ENCODE peak calls at places on chromosomes 3 and 15, in eight cellular contexts. I is AG04450, T is IMR-90, N is body of pancreas, X is thoracic aorta, B is spleen, O is Panc1, Y is Peyer's patch. W is an unnamed sample.

GRCh38 chr3:101340591-101340990 is 20.2 kb upstream of the IMPG2 start:
- DNase-seq in I (no peak), T (peak; percentile 2), N (no peak), X (no peak), B (no peak), O (no peak), Y (no peak), W (peak; percentile 24)

GRCh38 chr3:67515778-67516177 is 138.6 kb downstream of the SUCLG2 start:
- DNase-seq in I (no peak), T (no peak), N (no peak), X (no peak), B (no peak), O (no peak), Y (no peak), W (no peak)

GRCh38 chr15:70083946-70084345 is 13.8 kb downstream of the TLE3 start:
- DNase-seq in I (no peak), T (no peak), N (no peak), X (no peak), B (no peak), O (no peak), Y (no peak), W (no peak)

GRCh38 chr15:44712108-44713005 is 1.0 kb downstream of the B2M start:
- DNase-seq in I (peak; percentile 50), T (peak; percentile 87), N (peak; percentile 74), X (peak; percentile 53), B (peak; percentile 84), O (no peak), Y (peak; percentile 73), W (peak; percentile 65)

GRCh38 chr15:83733206-83733605 is 79.3 kb downstream of the ADAMTSL3 start:
- DNase-seq in I (no peak), T (peak; percentile 6), N (no peak), X (no peak), B (no peak), O (no peak), Y (no peak), W (no peak)

GRCh38 chr15:39918688-39919385 is 1.2 kb downstream of the GPR176 start:
- DNase-seq in I (no peak), T (peak; percentile 93), N (no peak), X (no peak), B (no peak), O (no peak), Y (no peak), W (peak; percentile 89)

GRCh38 chr15:70880781-70881180 is 11.5 kb downstream of the THAP10 start:
- DNase-seq in I (no peak), T (peak; percentile 49), N (no peak), X (no peak), B (no peak), O (no peak), Y (no peak), W (no peak)

GRCh38 chr3:44509393-44509921 is 32.0 kb upstream of the ZNF445 start:
- DNase-seq in I (no peak), T (no peak), N (no peak), X (no peak), B (no peak), O (no peak), Y (no peak), W (no peak)

GRCh38 chr3:185823280-185824044 is 1.4 kb downstream of the IGF2BP2 start:
- DNase-seq in I (no peak), T (peak; percentile 41), N (peak; percentile 63), X (no peak), B (peak; percentile 82), O (no peak), Y (peak; percentile 76), W (no peak)

GRCh38 chr15:38254065-38254883 is 1.6 kb downstream of the SPRED1 start:
- DNase-seq in I (no peak), T (peak; percentile 68), N (peak; percentile 77), X (no peak), B (peak; percentile 73), O (peak; percentile 35), Y (no peak), W (no peak)

GRCh38 chr15:65981837-65982696 is 112.8 kb downstream of the RAB11A start:
- DNase-seq in I (no peak), T (no peak), N (peak; percentile 65), X (no peak), B (peak; percentile 86), O (no peak), Y (peak; percentile 63), W (no peak)

GRCh38 chr3:187913617-187914033 is 168.4 kb upstream of the BCL6 start:
- DNase-seq in I (peak; percentile 57), T (peak; percentile 90), N (no peak), X (no peak), B (no peak), O (peak; percentile 57), Y (no peak), W (no peak)

GRCh38 chr3:123876858-123877257 is 7.3 kb downstream of the MYLK start:
- DNase-seq in I (no peak), T (no peak), N (no peak), X (no peak), B (no peak), O (no peak), Y (no peak), W (no peak)

GRCh38 chr3:54836876-54837275 is 91.0 kb downstream of the LRTM1 start:
- DNase-seq in I (no peak), T (no peak), N (no peak), X (no peak), B (no peak), O (no peak), Y (no peak), W (no peak)

GRCh38 chr3:29283739-29284138 is 2.9 kb downstream of the RBMS3 start:
- DNase-seq in I (no peak), T (no peak), N (no peak), X (no peak), B (no peak), O (no peak), Y (no peak), W (no peak)

GRCh38 chr15:29003446-29004233 is 117.9 kb downstream of the APBA2 start:
- DNase-seq in I (no peak), T (peak; percentile 16), N (no peak), X (no peak), B (peak; percentile 51), O (no peak), Y (no peak), W (no peak)

GRCh38 chr3:72810063-72810462 is 38.2 kb downstream of the SHQ1 start:
- DNase-seq in I (no peak), T (peak; percentile 25), N (no peak), X (no peak), B (no peak), O (no peak), Y (no peak), W (no peak)

GRCh38 chr15:99504823-99505551 is 60.8 kb upstream of the MEF2A start:
- DNase-seq in I (no peak), T (peak; percentile 38), N (no peak), X (no peak), B (peak; percentile 72), O (no peak), Y (no peak), W (no peak)

GRCh38 chr15:29920515-29920914 is 98.2 kb upstream of the TJP1 start:
- DNase-seq in I (no peak), T (peak; percentile 49), N (peak; percentile 69), X (no peak), B (no peak), O (no peak), Y (peak; percentile 61), W (no peak)

GRCh38 chr15:101237161-101237775 is 14.6 kb downstream of the CHSY1 start:
- DNase-seq in I (no peak), T (no peak), N (no peak), X (no peak), B (no peak), O (no peak), Y (no peak), W (no peak)
- H3K4me3 ChIP-seq in I (no peak overlapping the region), T (no peak overlapping the region), N (no peak overlapping the region), X (no peak overlapping the region), B (no peak overlapping the region), O (no peak overlapping the region), Y (no peak overlapping the region), W (no peak overlapping the region)

GRCh38 chr3:43006825-43007224 is 27.7 kb downstream of the GASK1A start:
- DNase-seq in I (no peak), T (no peak), N (no peak), X (no peak), B (no peak), O (no peak), Y (no peak), W (no peak)

GRCh38 chr3:43005253-43005652 is 26.1 kb downstream of the GASK1A start:
- DNase-seq in I (no peak), T (no peak), N (no peak), X (no peak), B (no peak), O (no peak), Y (no peak), W (no peak)

GRCh38 chr3:43001556-43002121 is 22.5 kb downstream of the GASK1A start:
- DNase-seq in I (no peak), T (no peak), N (no peak), X (no peak), B (no peak), O (no peak), Y (no peak), W (no peak)

GRCh38 chr3:43001094-43001553 is 22.0 kb downstream of the GASK1A start:
- DNase-seq in I (peak; percentile 87), T (peak; percentile 85), N (peak; percentile 87), X (peak; percentile 68), B (no peak), O (no peak), Y (no peak), W (peak; percentile 83)

GRCh38 chr3:43004282-43004681 is 25.2 kb downstream of the GASK1A start:
- DNase-seq in I (no peak), T (peak; percentile 54), N (no peak), X (no peak), B (no peak), O (no peak), Y (no peak), W (no peak)
- TF ChIP-seq CTCF in I (no peak), T (no peak), N (no peak), X (no peak), B (no peak), O (no peak), Y (no peak), W (no peak)

DNA sequence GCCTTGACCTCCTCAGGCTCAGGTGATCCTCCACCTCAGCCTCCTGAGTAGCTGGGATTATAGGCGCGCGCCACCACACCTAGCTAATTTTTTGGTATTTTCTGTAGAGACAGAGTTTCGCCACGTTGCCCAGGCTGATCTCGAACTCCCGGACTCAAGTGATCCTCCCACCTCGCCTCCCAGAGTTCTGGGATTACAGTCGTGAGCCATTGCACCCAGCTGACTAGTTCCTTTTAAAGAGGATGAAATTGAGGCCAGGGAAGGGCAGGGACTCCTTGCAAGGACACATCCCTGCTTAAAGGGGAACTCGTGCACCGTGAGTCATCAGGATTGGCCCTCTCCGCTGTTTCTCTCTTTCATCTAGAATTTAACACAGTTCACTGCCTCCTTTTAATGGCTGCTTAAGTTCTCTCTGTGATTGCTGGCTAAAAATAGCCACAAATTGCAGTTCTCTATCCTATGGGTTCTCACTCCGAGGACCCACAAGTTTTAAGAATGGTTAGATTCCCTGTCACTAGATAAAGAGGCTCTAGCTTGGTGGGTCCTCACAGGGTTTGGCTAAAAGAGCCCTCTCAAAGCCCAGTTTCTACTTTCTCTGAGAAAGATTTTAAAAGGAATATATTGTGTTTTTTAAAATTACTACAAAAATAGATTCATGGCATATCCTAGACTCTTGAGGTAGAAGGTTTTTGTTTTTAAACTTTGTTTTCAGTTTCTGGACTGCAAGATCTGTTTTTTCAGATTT is 1.4 kb downstream of the CRTAP start:
- DNase-seq in I (peak; percentile 36), T (peak; percentile 84), N (peak; percentile 62), X (peak; percentile 77), B (peak; percentile 80), O (no peak), Y (no peak), W (peak; percentile 77)
- H3K4me3 ChIP-seq in I (peak overlapping the region; percentile 80), T (peak overlapping the region; percentile 45), N (no peak overlapping the region), X (peak overlapping the region; percentile 91), B (peak overlapping the region; percentile 85), O (peak overlapping the region; percentile 67), Y (peak overlapping the region; percentile 69), W (peak overlapping the region; percentile 53)

GRCh38 chr3:128011140-128011539 is 41.1 kb upstream of the SEC61A1 start:
- DNase-seq in I (no peak), T (peak; percentile 10), N (peak; percentile 83), X (no peak), B (no peak), O (no peak), Y (peak; percentile 67), W (no peak)
- TF ChIP-seq CTCF in I (peak; percentile 54), T (peak; percentile 29), N (peak; percentile 43), X (no peak), B (no peak), O (peak; percentile 78), Y (no peak), W (peak; percentile 48)